ENCODE peak calls at places on chromosomes 1 and 21, in four cellular contexts. S is fibroblast of mammary gland, L is type B pancreatic cell, G is fibroblast of lung. P is an unnamed sample.

GRCh38 chr1:218476385-218476784 is 131.2 kb downstream of the TGFB2 start:
- DNase-seq in G (peak), S (peak), L (no peak), P (peak)

GRCh38 chr1:81617308-81618027 is 183.3 kb upstream of the ADGRL2 start:
- DNase-seq in L (no peak), G (peak), S (peak), P (no peak)

GRCh38 chr1:92476071-92476607 is 10.6 kb downstream of the GFI1 start:
- DNase-seq in G (no peak), L (no peak), S (no peak), P (no peak)

GRCh38 chr1:159861218-159861617 is 1.2 kb downstream of the VSIG8 start:
- DNase-seq in S (no peak), L (no peak), G (no peak), P (no peak)

GRCh38 chr1:38084700-38085099 is 38.1 kb upstream of the POU3F1 start:
- DNase-seq in S (no peak), G (no peak), L (no peak), P (no peak)

GRCh38 chr21:34545079-34545884 is 33.3 kb upstream of the KCNE1 start:
- DNase-seq in S (peak), G (peak), L (no peak), P (peak)

GRCh38 chr1:220281159-220281574 is 8.9 kb upstream of the RAB3GAP2 start:
- DNase-seq in L (no peak), S (peak), G (peak), P (peak)

GRCh38 chr1:63522891-63523728 is at the start of the genes EFCAB7 and ITGB3BP:
- DNase-seq in G (peak), L (peak), S (peak), P (peak)

GRCh38 chr1:54105736-54106269 is 47.0 kb downstream of the CDCP2 start:
- DNase-seq in L (no peak), G (peak), S (no peak), P (no peak)

GRCh38 chr1:173853074-173853473 is 14.7 kb downstream of the GAS5 start:
- DNase-seq in G (peak), S (peak), L (no peak), P (peak)

GRCh38 chr1:101128211-101128727 is 102.7 kb upstream of the DPH5 start:
- DNase-seq in S (no peak), L (no peak), G (no peak), P (no peak)

GRCh38 chr1:71093938-71094337 is 13.1 kb upstream of the ZRANB2 start:
- DNase-seq in G (peak), L (no peak), S (peak), P (peak)

GRCh38 chr1:177444997-177445746 is 274.4 kb downstream of the BRINP2 start:
- DNase-seq in S (no peak), L (no peak), G (no peak), P (no peak)

GRCh38 chr1:41811978-41812852 is 106.5 kb downstream of the HIVEP3 start:
- DNase-seq in G (peak), S (peak), L (no peak), P (peak)

GRCh38 chr1:116832932-116833578 is 76.7 kb upstream of the PTGFRN start:
- DNase-seq in S (no peak), G (no peak), L (no peak), P (no peak)

GRCh38 chr1:156539824-156540223 is 32.5 kb downstream of the IQGAP3 start:
- DNase-seq in L (no peak), S (no peak), G (no peak), P (no peak)

GRCh38 chr1:203320546-203321272 is 15.4 kb downstream of the BTG2 start:
- DNase-seq in G (no peak), S (peak), L (no peak), P (peak)

GRCh38 chr1:203327684-203328457 is 22.6 kb downstream of the BTG2 start:
- DNase-seq in S (peak), G (peak), L (no peak), P (no peak)

GRCh38 chr1:18434041-18434440 is 46.7 kb upstream of the KLHDC7A start:
- DNase-seq in S (no peak), G (no peak), L (no peak), P (no peak)
- TF ChIP-seq CTCF in S (no peak), G (no peak), L (no peak), P (no peak)

GRCh38 chr1:43554444-43554992 is 23.8 kb downstream of the PTPRF start:
- DNase-seq in G (peak), S (peak), L (no peak), P (peak)
- TF ChIP-seq CTCF in G (peak), S (peak), L (peak), P (peak)

GRCh38 chr1:27109103-27109822 is 45.7 kb downstream of the SLC9A1 start:
- DNase-seq in L (no peak), G (no peak), S (peak), P (peak)
- TF ChIP-seq CTCF in L (peak), G (no peak), S (peak), P (peak)

DNA sequence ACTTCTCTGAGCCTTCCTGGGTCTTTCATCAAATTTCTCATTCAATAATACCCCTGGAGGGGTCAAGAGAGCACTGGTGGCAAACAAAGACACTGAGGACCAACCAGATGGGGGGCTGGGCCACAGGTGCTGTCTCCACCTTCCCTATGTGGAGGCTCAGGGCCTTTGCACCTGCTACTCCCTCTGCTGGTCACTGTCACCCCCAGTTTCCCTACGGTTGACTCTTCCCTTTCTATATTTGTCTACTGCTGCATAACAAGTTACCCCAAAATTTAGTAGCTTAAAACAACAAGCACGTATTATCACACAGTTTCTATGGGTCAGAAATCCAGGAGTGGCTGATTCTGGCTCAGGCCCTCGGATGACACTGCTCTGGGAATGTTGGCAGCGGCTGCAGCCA is 138.8 kb upstream of the RUNX3 start:
- DNase-seq in L (no peak), S (no peak), G (no peak), P (no peak)
- TF ChIP-seq CTCF in L (no peak), S (peak), G (no peak), P (peak)

GRCh38 chr1:207335695-207336363 is 14.4 kb downstream of the CD55 start:
- DNase-seq in G (peak), S (peak), L (no peak), P (no peak)
- TF ChIP-seq CTCF in G (no peak), S (no peak), L (no peak), P (no peak)

GRCh38 chr1:234185438-234185837 is 187.8 kb upstream of the COA6 start:
- DNase-seq in L (no peak), G (no peak), S (no peak), P (no peak)

GRCh38 chr1:234186037-234186688 is 187.1 kb upstream of the COA6 start:
- DNase-seq in S (peak), L (no peak), G (peak), P (no peak)

GRCh38 chr1:234188454-234188792 is 184.8 kb upstream of the COA6 start:
- DNase-seq in S (no peak), L (no peak), G (no peak), P (no peak)
- TF ChIP-seq CTCF in S (no peak), L (peak), G (no peak), P (no peak)

GRCh38 chr1:15390667-15391066 is 19.0 kb upstream of the EFHD2 start:
- DNase-seq in G (no peak), S (no peak), L (no peak), P (no peak)
- TF ChIP-seq CTCF in G (no peak), S (no peak), L (no peak), P (no peak)

GRCh38 chr1:216034506-216034905 is 388.7 kb downstream of the USH2A start:
- DNase-seq in S (no peak), L (no peak), G (no peak), P (no peak)
- TF ChIP-seq CTCF in S (no peak), L (peak), G (peak), P (peak)

P was measured in HFFc6.